ENCODE peak calls at places on chromosomes 2 and 18, in eight cellular contexts. J is sigmoid colon, G is epithelial cell of esophagus, A is retina, H is Caki2, U is activated T-cell treated with anti-CD3 and anti-CD28 coated beads for 24 hours, N is heart right ventricle, Z is naive B cell. P is an unnamed sample.

GRCh38 chr2:215409331-215410127 is 26.3 kb downstream of the FN1 start:
- DNase-seq in Z (no peak), G (peak; percentile 68), U (no peak), H (no peak), N (no peak), J (no peak), A (no peak), P (no peak)

GRCh38 chr2:205858781-205859478 is 176.6 kb downstream of the NRP2 start:
- DNase-seq in N (peak; percentile 38), U (no peak), J (peak; percentile 68), H (peak; percentile 75), Z (no peak), G (peak; percentile 10), A (no peak), P (no peak)

GRCh38 chr2:217166241-217166640 is 306.4 kb upstream of the TNP1 start:
- DNase-seq in H (peak; percentile 12), N (peak; percentile 41), J (no peak), A (no peak), U (no peak), Z (no peak), G (peak; percentile 51), P (no peak)

GRCh38 chr18:57925706-57926105 is 118.3 kb upstream of the NEDD4L start:
- DNase-seq in A (no peak), N (no peak), J (no peak), H (no peak), U (no peak), G (peak; percentile 79), Z (no peak), P (no peak)

GRCh38 chr2:120108049-120108448 is 95.2 kb downstream of the EPB41L5 start:
- DNase-seq in H (peak; percentile 63), U (no peak), J (no peak), N (peak; percentile 65), Z (no peak), G (peak; percentile 90), A (no peak), P (no peak)

GRCh38 chr18:79070486-79070885 is 1.3 kb downstream of the ATP9B start:
- DNase-seq in H (no peak), G (no peak), J (no peak), A (no peak), N (no peak), U (no peak), Z (no peak), P (no peak)

GRCh38 chr2:208722737-208723136 is 316.1 kb downstream of the PTH2R start:
- DNase-seq in N (no peak), Z (no peak), H (no peak), A (no peak), U (no peak), G (no peak), J (no peak), P (no peak)

GRCh38 chr2:168528016-168528415 is 71.9 kb downstream of the CERS6 start:
- DNase-seq in A (no peak), U (no peak), H (no peak), N (no peak), J (no peak), Z (no peak), G (no peak), P (no peak)

GRCh38 chr2:11977766-11978524 is 231.5 kb downstream of the LPIN1 start:
- DNase-seq in A (no peak), G (no peak), J (no peak), N (no peak), Z (no peak), H (no peak), U (no peak), P (no peak)

GRCh38 chr2:216351172-216351925 is 20.9 kb downstream of the MARCHF4 start:
- DNase-seq in H (peak; percentile 14), N (no peak), Z (no peak), A (no peak), U (no peak), G (no peak), J (no peak), P (no peak)

GRCh38 chr2:158191569-158191968 is 89.9 kb downstream of the UPP2 start:
- DNase-seq in U (no peak), A (no peak), H (no peak), J (no peak), G (no peak), N (peak; percentile 13), Z (no peak), P (no peak)

GRCh38 chr2:130920417-130921030 is 83.8 kb downstream of the ARHGEF4 start:
- DNase-seq in J (no peak), G (peak; percentile 82), U (peak; percentile 37), A (peak; percentile 79), N (peak; percentile 46), H (peak; percentile 45), Z (no peak), P (peak; percentile 81)

GRCh38 chr2:238974510-238975166 is 126.8 kb downstream of the TWIST2 start:
- DNase-seq in J (peak; percentile 77), U (no peak), Z (no peak), G (peak; percentile 78), A (no peak), N (no peak), H (peak; percentile 50), P (no peak)

GRCh38 chr2:241638063-241638660 is 669 bp downstream of the ATG4B start:
- DNase-seq in A (no peak), U (no peak), N (no peak), H (no peak), Z (no peak), G (no peak), J (no peak), P (no peak)

GRCh38 chr18:76951600-76952247 is 129.4 kb downstream of the ZNF236 start:
- DNase-seq in U (no peak), N (no peak), J (no peak), Z (no peak), A (no peak), H (no peak), G (no peak), P (no peak)

GRCh38 chr2:69933254-69933828 is 18.4 kb downstream of the MXD1 start:
- DNase-seq in U (no peak), J (no peak), G (peak; percentile 46), Z (no peak), N (no peak), A (no peak), H (no peak), P (no peak)

GRCh38 chr2:234880551-234881211 is 71.1 kb upstream of the SH3BP4 start:
- DNase-seq in J (no peak), U (no peak), Z (no peak), N (no peak), H (peak; percentile 75), G (peak; percentile 97), A (no peak), P (no peak)

GRCh38 chr2:190635781-190636180 is 13.1 kb upstream of the NAB1 start:
- DNase-seq in U (no peak), A (no peak), J (no peak), Z (no peak), G (no peak), N (no peak), H (peak; percentile 32), P (no peak)

GRCh38 chr2:38191516-38191915 is 115.6 kb upstream of the CYP1B1 start:
- DNase-seq in J (no peak), U (no peak), N (no peak), A (no peak), Z (no peak), G (peak; percentile 55), H (no peak), P (no peak)

GRCh38 chr2:240362216-240362755 is 73.2 kb upstream of the GPC1 start:
- DNase-seq in J (no peak), H (no peak), A (no peak), U (no peak), Z (no peak), G (no peak), N (no peak), P (no peak)

GRCh38 chr18:70390366-70391090 is 101.7 kb downstream of the SOCS6 start:
- DNase-seq in A (no peak), H (no peak), N (no peak), U (no peak), G (no peak), Z (no peak), J (no peak), P (no peak)

GRCh38 chr18:63120541-63121059 is 199.0 kb downstream of the BCL2 start:
- DNase-seq in J (no peak), Z (no peak), N (no peak), H (no peak), A (no peak), G (no peak), U (no peak), P (no peak)

GRCh38 chr2:182766626-182767025 is 50.6 kb downstream of the DNAJC10 start:
- DNase-seq in H (no peak), Z (no peak), G (no peak), A (no peak), U (no peak), N (no peak), J (no peak), P (no peak)

GRCh38 chr2:241944821-241945220 is 75.3 kb downstream of the RTP5 start:
- DNase-seq in J (no peak), N (no peak), H (no peak), A (no peak), U (no peak), G (no peak), Z (no peak), P (no peak)

GRCh38 chr2:179234658-179235240 is 29.9 kb downstream of the SESTD1 start:
- DNase-seq in Z (no peak), H (no peak), J (no peak), G (no peak), U (no peak), A (no peak), N (no peak), P (no peak)